ENCODE peak calls at places on chromosomes 12 and 14, in ten cellular contexts. I is cardiac fibroblast; S is Caco-2; D is uterus; H is GM23248; O is DMS153; K is stimulated activated CD4-positive, alpha-beta T cell treated with anti-CD3 and anti-CD28 coated beads, Interleukin-1b, Interleukin-23, amount 100 ng/mL, for 1 hour; G is body of pancreas; J is non-pigmented ciliary epithelial cell; F is activated naive CD4-positive, alpha-beta T cell treated with anti-CD3 and anti-CD28 coated beads, Interleukin-2, amount 50 U/mL, for 72 hours. M is an unnamed sample.

GRCh38 chr14:20934148-20934762 is 21.0 kb upstream of the RNASE2 start:
- DNase-seq in S (no peak), I (peak; percentile 18), K (no peak), H (peak; percentile 42), D (no peak), J (no peak), O (no peak), F (peak; percentile 53), G (no peak), M (peak; percentile 66)

GRCh38 chr12:100576311-100577036 is 3.0 kb downstream of the GAS2L3 start:
- DNase-seq in F (no peak), D (no peak), I (peak; percentile 80), H (peak; percentile 92), O (no peak), K (no peak), J (peak; percentile 68), G (no peak), S (no peak), M (no peak)

GRCh38 chr12:107655281-107656065 is 30.1 kb upstream of the PWP1 start:
- DNase-seq in D (no peak), S (no peak), I (no peak), K (no peak), G (no peak), F (no peak), J (no peak), O (no peak), H (no peak), M (no peak)

GRCh38 chr12:96811083-96811482 is 96.0 kb upstream of the NEDD1 start:
- DNase-seq in D (no peak), S (no peak), K (no peak), H (peak; percentile 84), I (peak; percentile 63), J (peak; percentile 76), G (no peak), O (no peak), F (no peak), M (no peak)

GRCh38 chr12:100986595-100987547 is 192.3 kb downstream of the ANO4 start:
- DNase-seq in I (peak; percentile 19), D (no peak), G (no peak), K (no peak), O (no peak), J (no peak), S (no peak), F (no peak), H (peak; percentile 66), M (no peak)

GRCh38 chr12:54416908-54417603 is 2.0 kb downstream of the ITGA5 start:
- DNase-seq in I (no peak), J (no peak), O (no peak), S (no peak), K (no peak), G (no peak), F (no peak), H (peak; percentile 40), D (no peak), M (no peak)

GRCh38 chr14:100902792-100903191 is 730 bp downstream of the RTL1 start:
- DNase-seq in S (no peak), F (no peak), H (no peak), O (no peak), I (no peak), G (no peak), K (no peak), D (no peak), J (no peak), M (peak; percentile 10)

GRCh38 chr14:68462683-68463082 is 330.2 kb downstream of the ZFP36L1 start:
- DNase-seq in J (no peak), H (peak; percentile 29), K (no peak), G (no peak), F (no peak), S (no peak), O (no peak), D (no peak), I (peak; percentile 33), M (no peak)

GRCh38 chr14:31541702-31542101 is 19.5 kb upstream of the NUBPL start:
- DNase-seq in K (no peak), I (no peak), D (no peak), J (no peak), S (no peak), O (no peak), G (no peak), F (no peak), H (no peak), M (no peak)

GRCh38 chr12:71702590-71702989 is 16.7 kb downstream of the TMEM19 start:
- DNase-seq in G (no peak), H (peak; percentile 61), K (no peak), O (no peak), F (no peak), D (no peak), J (no peak), I (no peak), S (no peak), M (no peak)

GRCh38 chr12:51686727-51687126 is 95.7 kb downstream of the SCN8A start:
- DNase-seq in G (no peak), I (peak; percentile 45), K (no peak), S (no peak), H (peak; percentile 51), F (no peak), O (no peak), J (no peak), D (no peak), M (no peak)

GRCh38 chr14:50383618-50384225 is 13.0 kb downstream of the CDKL1 start:
- DNase-seq in S (no peak), D (no peak), K (no peak), I (peak; percentile 35), H (no peak), J (no peak), F (no peak), G (peak; percentile 32), O (no peak), M (no peak)

GRCh38 chr12:108306014-108306501 is 33.1 kb downstream of the CMKLR1 start:
- DNase-seq in S (no peak), H (peak; percentile 90), I (peak; percentile 38), J (peak; percentile 36), O (no peak), F (no peak), G (no peak), K (no peak), D (peak; percentile 63), M (no peak)

GRCh38 chr14:89702151-89702936 is 252.2 kb downstream of the EFCAB11 start:
- DNase-seq in S (no peak), O (no peak), I (peak; percentile 47), K (no peak), H (peak; percentile 76), D (peak; percentile 49), G (peak; percentile 19), J (peak; percentile 19), F (no peak), M (peak; percentile 54)

GRCh38 chr12:11630046-11630706 is 19.3 kb upstream of the ETV6 start:
- DNase-seq in F (no peak), D (no peak), O (peak; percentile 83), J (no peak), G (peak; percentile 48), K (no peak), S (no peak), I (no peak), H (peak; percentile 15), M (no peak)

GRCh38 chr12:87995581-87996178 is 33.5 kb downstream of the C12orf50 start:
- DNase-seq in S (peak; percentile 65), I (peak; percentile 83), J (peak; percentile 53), D (peak; percentile 22), O (peak; percentile 37), H (peak; percentile 78), F (peak; percentile 17), K (no peak), G (peak; percentile 64), M (peak; percentile 73)

GRCh38 chr12:42483534-42483857 is 106.0 kb downstream of the PRICKLE1 start:
- DNase-seq in F (peak; percentile 19), G (no peak), S (no peak), K (no peak), J (no peak), O (no peak), D (peak; percentile 49), H (peak; percentile 60), I (peak; percentile 28), M (peak; percentile 26)

GRCh38 chr14:59359451-59360124 is 105.6 kb downstream of the GPR135 start:
- DNase-seq in D (no peak), G (no peak), K (no peak), J (no peak), F (no peak), O (no peak), H (peak; percentile 16), S (no peak), I (peak; percentile 49), M (no peak)

GRCh38 chr14:99576761-99577705 is 27.0 kb downstream of the CCDC85C start:
- DNase-seq in O (no peak), J (no peak), G (no peak), F (no peak), S (no peak), I (no peak), K (no peak), D (peak; percentile 60), H (no peak), M (no peak)

GRCh38 chr12:116916714-116917114 is 6.0 kb downstream of the FBXW8 start:
- DNase-seq in F (peak; percentile 42), S (peak; percentile 80), K (no peak), O (peak; percentile 77), H (peak; percentile 76), G (peak; percentile 22), I (peak; percentile 73), D (no peak), J (peak; percentile 53), M (no peak)

GRCh38 chr12:43057561-43057960 is 468.0 kb upstream of the PRICKLE1 start:
- DNase-seq in K (no peak), H (peak; percentile 3), S (no peak), G (no peak), D (no peak), O (no peak), I (peak; percentile 11), J (no peak), F (no peak), M (no peak)

GRCh38 chr14:45381091-45381490 is 128.1 kb upstream of the MIS18BP1 start:
- DNase-seq in J (no peak), D (no peak), S (no peak), I (no peak), O (no peak), H (no peak), G (no peak), K (no peak), F (no peak), M (no peak)

GRCh38 chr14:50353126-50353525 is 41.0 kb downstream of the DMAC2L start:
- DNase-seq in S (no peak), H (peak; percentile 67), J (no peak), K (no peak), I (no peak), O (no peak), D (no peak), F (no peak), G (no peak), M (no peak)